ENCODE peak calls at places on chromosome 18, in ten cellular contexts. X is ovary; Z is stimulated activated CD4-positive, alpha-beta T cell treated with anti-CD3 and anti-CD28 coated beads, Interleukin-4, amount 100 ng/mL, for 48 hours; C is HTR-8/SVneo; T is GM12865; G is stimulated activated CD8-positive, alpha-beta memory T cell treated with anti-CD3 and anti-CD28 coated beads, Interleukin-12 subunit alpha, Interleukin-12 subunit beta, amount 100 ng/mL, for 4 hours; E is body of pancreas; F is CD8-positive, alpha-beta memory T cell; A is astrocyte; S is CD4-positive, CD25-positive, alpha-beta regulatory T cell. O is an unnamed sample.

GRCh38 chr18:58567453-58568196 is 61.3 kb downstream of the ALPK2 start:
- DNase-seq in X (no peak), F (no peak), T (no peak), S (no peak), G (no peak), E (peak), Z (no peak), A (peak), C (no peak), O (no peak)

GRCh38 chr18:78130232-78131195 is 849.1 kb upstream of the SALL3 start:
- DNase-seq in G (no peak), A (no peak), F (no peak), T (no peak), Z (no peak), S (no peak), C (no peak), E (no peak), X (no peak), O (no peak)

GRCh38 chr18:75926811-75927210 is 499.3 kb upstream of the SMIM21 start:
- DNase-seq in G (no peak), S (no peak), Z (no peak), C (no peak), E (no peak), T (no peak), A (peak), X (no peak), F (no peak), O (no peak)

GRCh38 chr18:55252946-55253345 is 293.7 kb upstream of the CCDC68 start:
- DNase-seq in T (peak), A (no peak), S (no peak), E (no peak), X (no peak), G (no peak), F (no peak), Z (no peak), C (no peak), O (no peak)

GRCh38 chr18:54880706-54881105 is 52.4 kb downstream of the RAB27B start:
- DNase-seq in A (peak), F (no peak), Z (no peak), E (no peak), G (no peak), T (no peak), C (peak), S (no peak), X (no peak), O (no peak)

GRCh38 chr18:48897531-48897930 is 53.2 kb downstream of the SMAD7 start:
- DNase-seq in S (no peak), A (no peak), G (no peak), F (no peak), C (no peak), X (no peak), E (no peak), Z (no peak), T (no peak), O (no peak)

GRCh38 chr18:46478796-46479195 is 178.2 kb downstream of the LOXHD1 start:
- DNase-seq in Z (no peak), X (no peak), A (no peak), G (no peak), T (no peak), F (no peak), E (no peak), S (no peak), C (no peak), O (no peak)

GRCh38 chr18:62486290-62486964 is 36.4 kb upstream of the ZCCHC2 start:
- DNase-seq in X (no peak), G (no peak), F (no peak), C (no peak), Z (peak), E (peak), S (no peak), A (peak), T (peak), O (no peak)

GRCh38 chr18:21064347-21064746 is 47.3 kb downstream of the ROCK1 start:
- DNase-seq in G (no peak), C (no peak), F (no peak), S (no peak), T (no peak), X (no peak), Z (no peak), E (no peak), A (peak), O (no peak)

GRCh38 chr18:37564796-37565137 is 831 bp downstream of the CELF4 start:
- DNase-seq in F (no peak), Z (no peak), C (peak), G (no peak), A (peak), X (peak), E (peak), S (no peak), T (no peak), O (peak)

GRCh38 chr18:49869354-49869753 is 56.0 kb upstream of the ACAA2 start:
- DNase-seq in A (no peak), G (no peak), C (no peak), E (no peak), X (no peak), S (no peak), T (no peak), F (no peak), Z (no peak), O (no peak)

GRCh38 chr18:68742206-68742605 is 27.3 kb upstream of the TMX3 start:
- DNase-seq in S (no peak), A (no peak), T (no peak), G (no peak), E (no peak), Z (no peak), X (no peak), F (no peak), C (no peak), O (no peak)

GRCh38 chr18:13430663-13431062 is 212.1 kb downstream of the LDLRAD4 start:
- DNase-seq in X (no peak), C (no peak), G (no peak), E (no peak), T (no peak), F (no peak), A (no peak), S (no peak), Z (no peak), O (no peak)

GRCh38 chr18:44733069-44733753 is 52.5 kb downstream of the SETBP1 start:
- DNase-seq in G (no peak), S (no peak), C (no peak), Z (peak), F (no peak), X (no peak), A (peak), T (no peak), E (no peak), O (peak)

GRCh38 chr18:47342566-47342965 is 91.1 kb upstream of the SKOR2 start:
- DNase-seq in T (no peak), F (no peak), S (no peak), G (no peak), X (no peak), C (no peak), A (no peak), Z (no peak), E (no peak), O (no peak)

GRCh38 chr18:49849331-49850217 is 36.2 kb upstream of the ACAA2 start:
- DNase-seq in T (no peak), G (no peak), S (no peak), F (no peak), C (peak), Z (no peak), X (no peak), A (peak), E (peak), O (peak)

GRCh38 chr18:8858888-8859511 is 153.6 kb downstream of the MTCL1 start:
- DNase-seq in E (no peak), S (no peak), T (no peak), X (no peak), F (no peak), Z (no peak), A (peak), G (no peak), C (peak), O (no peak)

GRCh38 chr18:78861706-78862105 is 117.9 kb upstream of the SALL3 start:
- DNase-seq in F (no peak), T (no peak), Z (no peak), E (no peak), X (no peak), S (no peak), G (no peak), A (no peak), C (no peak), O (no peak)

GRCh38 chr18:56120781-56121180 is 517.6 kb downstream of the TXNL1 start:
- DNase-seq in E (no peak), S (no peak), G (no peak), A (no peak), X (no peak), Z (no peak), T (no peak), C (no peak), F (no peak), O (no peak)

GRCh38 chr18:48407358-48407757 is 1.8 kb downstream of the ZBTB7C start:
- DNase-seq in F (no peak), E (no peak), X (no peak), G (no peak), Z (no peak), C (no peak), S (no peak), A (no peak), T (no peak), O (no peak)

GRCh38 chr18:73007195-73007934 is 139.6 kb upstream of the NETO1 start:
- DNase-seq in S (no peak), Z (no peak), X (no peak), F (no peak), T (peak), C (no peak), E (no peak), A (peak), G (no peak), O (no peak)

GRCh38 chr18:14124689-14125088 is 7.5 kb downstream of the ZNF519 start:
- DNase-seq in E (no peak), X (no peak), T (no peak), Z (no peak), A (no peak), G (no peak), C (no peak), F (no peak), S (no peak), O (no peak)

GRCh38 chr18:21997207-21998143 is 171.9 kb upstream of the GATA6 start:
- DNase-seq in S (peak), E (peak), Z (no peak), A (peak), T (peak), G (no peak), F (no peak), X (no peak), C (peak), O (peak)

GRCh38 chr18:44342167-44342566 is 338.5 kb upstream of the SETBP1 start:
- DNase-seq in T (no peak), C (no peak), F (no peak), S (no peak), E (no peak), A (peak), G (no peak), X (no peak), Z (no peak), O (no peak)

GRCh38 chr18:79394438-79395307 is 1.1 kb upstream of the NFATC1 start:
- DNase-seq in Z (peak), F (peak), S (peak), A (peak), X (peak), T (no peak), G (peak), C (no peak), E (no peak), O (no peak)

GRCh38 chr18:8507361-8507760 is 101.9 kb upstream of the RAB12 start:
- DNase-seq in A (peak), T (no peak), S (no peak), C (no peak), Z (no peak), X (no peak), G (no peak), F (no peak), E (no peak), O (no peak)

GRCh38 chr18:56889621-56890020 is 238.5 kb downstream of the WDR7 start:
- DNase-seq in T (no peak), Z (no peak), A (peak), X (no peak), F (no peak), E (no peak), S (no peak), C (no peak), G (no peak), O (no peak)

GRCh38 chr18:62088146-62088545 is 98.7 kb downstream of the PIGN start:
- DNase-seq in E (no peak), G (no peak), A (peak), F (no peak), S (peak), Z (no peak), C (no peak), T (no peak), X (no peak), O (no peak)

GRCh38 chr18:46502444-46502843 is 154.6 kb downstream of the LOXHD1 start:
- DNase-seq in F (no peak), A (no peak), X (no peak), S (peak), Z (no peak), E (no peak), C (no peak), G (no peak), T (peak), O (peak)

GRCh38 chr18:27447930-27448329 is 262.8 kb upstream of the CHST9 start:
- DNase-seq in F (no peak), Z (no peak), X (no peak), C (no peak), G (no peak), T (no peak), A (no peak), E (no peak), S (no peak), O (no peak)

GRCh38 chr18:3595282-3596273 is 145.6 kb downstream of the TGIF1 start:
- DNase-seq in X (no peak), A (peak), F (no peak), C (no peak), T (peak), E (peak), Z (no peak), G (no peak), S (peak), O (peak)

GRCh38 chr18:22816266-22817176 is 116.6 kb upstream of the RBBP8 start:
- DNase-seq in A (no peak), T (no peak), S (no peak), E (peak), Z (no peak), G (no peak), F (no peak), C (no peak), X (no peak), O (no peak)

GRCh38 chr18:48749768-48750167 is 201.0 kb downstream of the SMAD7 start:
- DNase-seq in X (peak), E (peak), C (no peak), G (no peak), S (no peak), A (peak), Z (no peak), F (no peak), T (no peak), O (no peak)

O was measured in KBM-7.